ENCODE peak calls at places on chromosomes 4 and X, in five cellular contexts. W is stimulated activated CD8-positive, alpha-beta memory T cell treated with anti-CD3 and anti-CD28 coated beads, Interleukin-12 subunit alpha, Interleukin-12 subunit beta, amount 100 ng/mL, for 4 hours; Z is omental fat pad; F is retina; Y is thoracic aorta. T is an unnamed sample.

GRCh38 chr4:66930216-66930615 is 615.1 kb downstream of the CENPC start:
- DNase-seq in W (no peak), Y (no peak), Z (no peak), F (no peak), T (no peak)

GRCh38 chr4:95209942-95210341 is 338.8 kb downstream of the UNC5C start:
- DNase-seq in W (no peak), F (peak), Y (no peak), Z (no peak), T (no peak)

GRCh38 chrX:22109442-22109841 is 77.3 kb downstream of the PHEX start:
- DNase-seq in Z (no peak), Y (no peak), W (no peak), F (no peak), T (no peak)

GRCh38 chr4:138512766-138513165 is 270.6 kb upstream of the SLC7A11 start:
- DNase-seq in Z (no peak), W (no peak), F (no peak), Y (no peak), T (no peak)

GRCh38 chrX:42704454-42704853 is 73.5 kb downstream of the PPP1R2C start:
- DNase-seq in Z (no peak), F (no peak), Y (no peak), W (no peak), T (no peak)

GRCh38 chr4:123649644-123650356 is 253.2 kb downstream of the SPRY1 start:
- DNase-seq in Z (no peak), F (peak), W (no peak), Y (no peak), T (no peak)

GRCh38 chr4:177573487-177573886 is 131.2 kb upstream of the AGA start:
- DNase-seq in W (no peak), Y (no peak), F (no peak), Z (no peak), T (no peak)

GRCh38 chr4:83783179-83783578 is 247.3 kb downstream of the GPAT3 start:
- DNase-seq in F (no peak), Z (no peak), Y (no peak), W (no peak), T (no peak)

GRCh38 chr4:26525136-26525535 is 34.9 kb upstream of the CCKAR start:
- DNase-seq in F (no peak), W (no peak), Z (no peak), Y (no peak), T (no peak)

GRCh38 chr4:147874109-147874508 is 142.2 kb downstream of the ARHGAP10 start:
- DNase-seq in F (no peak), Z (no peak), Y (no peak), W (no peak), T (no peak)

GRCh38 chr4:30833206-30833605 is 113.0 kb downstream of the PCDH7 start:
- DNase-seq in Y (no peak), W (no peak), F (no peak), Z (no peak), T (no peak)

GRCh38 chrX:131895002-131895401 is 128.1 kb upstream of the STK26 start:
- DNase-seq in Y (no peak), F (no peak), W (no peak), Z (no peak), T (no peak)

GRCh38 chr4:6272863-6273660 is 3.4 kb downstream of the WFS1 start:
- DNase-seq in F (peak), Z (no peak), W (no peak), Y (no peak), T (peak)

GRCh38 chr4:139171878-139172691 is 4.9 kb downstream of the ELF2 start:
- DNase-seq in F (no peak), Y (no peak), Z (no peak), W (no peak), T (no peak)

GRCh38 chr4:76787898-76788297 is 110.0 kb downstream of the SOWAHB start:
- DNase-seq in Y (no peak), W (no peak), Z (no peak), F (no peak), T (no peak)

GRCh38 chr4:94226763-94227162 is 19.1 kb downstream of the SMARCAD1 start:
- DNase-seq in Z (no peak), Y (no peak), W (no peak), F (no peak), T (no peak)

GRCh38 chr4:88526221-88526815 is 2.7 kb upstream of the PYURF start:
- DNase-seq in Y (no peak), Z (no peak), F (no peak), W (no peak), T (no peak)

GRCh38 chr4:8289151-8289750 is 19.7 kb downstream of the HTRA3 start:
- DNase-seq in F (no peak), Y (no peak), Z (no peak), W (no peak), T (no peak)

GRCh38 chr4:11701978-11702377 is 273.3 kb upstream of the HS3ST1 start:
- DNase-seq in Z (no peak), Y (no peak), F (no peak), W (no peak), T (no peak)

GRCh38 chr4:108337923-108338322 is 169.2 kb upstream of the LEF1 start:
- DNase-seq in Z (no peak), F (no peak), Y (no peak), W (no peak), T (no peak)

GRCh38 chrX:21276736-21277433 is 97.3 kb upstream of the CNKSR2 start:
- DNase-seq in Y (no peak), Z (no peak), F (no peak), W (no peak), T (no peak)

GRCh38 chr4:143699331-143700059 is 980 bp downstream of the FREM3 start:
- DNase-seq in W (no peak), Z (no peak), Y (no peak), F (no peak), T (no peak)

GRCh38 chr4:5750052-5750950 is 39.3 kb downstream of the EVC start:
- DNase-seq in Y (no peak), F (no peak), W (no peak), Z (no peak), T (no peak)

GRCh38 chr4:118351851-118352827 is 664 bp downstream of the PRSS12 start:
- DNase-seq in Y (no peak), W (no peak), F (peak), Z (no peak), T (peak)

GRCh38 chrX:147912093-147912801 is 528 bp downstream of the FMR1 start:
- DNase-seq in F (peak), Z (no peak), Y (no peak), W (no peak), T (no peak)

GRCh38 chr4:95362906-95363578 is 185.7 kb downstream of the UNC5C start:
- DNase-seq in Y (no peak), F (no peak), W (no peak), Z (no peak), T (no peak)

GRCh38 chrX:37454537-37455285 is 105.5 kb downstream of the PRRG1 start:
- DNase-seq in Y (no peak), W (no peak), F (no peak), Z (no peak), T (peak)

GRCh38 chr4:36024901-36025610 is 219.3 kb downstream of the ARAP2 start:
- DNase-seq in W (no peak), Y (no peak), F (peak), Z (no peak), T (no peak)

GRCh38 chr4:104064650-104065577 is 345.1 kb upstream of the TACR3 start:
- DNase-seq in W (no peak), Z (no peak), Y (no peak), F (peak), T (no peak)

GRCh38 chr4:179624768-179625181 is 2182.5 kb upstream of the AGA start:
- DNase-seq in W (no peak), Y (no peak), Z (no peak), F (no peak), T (no peak)